ENCODE peak calls at places on chromosomes 7 and 10, in five cellular contexts. F, E, U, P and N are unnamed samples.

GRCh38 chr10:71094712-71095390 is 117.5 kb upstream of the UNC5B start:
- DNase-seq in E (no peak), F (no peak), P (no peak), U (no peak), N (no peak)

GRCh38 chr10:132681858-132682755 is 103.8 kb downstream of the NKX6-2 start:
- DNase-seq in E (no peak), P (no peak), U (no peak), F (no peak), N (no peak)

GRCh38 chr10:49601857-49602256 is 8.3 kb upstream of the SLC18A3 start:
- DNase-seq in E (no peak), U (no peak), P (peak), F (peak), N (no peak)

GRCh38 chr10:71845410-71846406 is 5.3 kb downstream of the PSAP start:
- DNase-seq in P (no peak), F (no peak), E (no peak), U (no peak), N (no peak)

GRCh38 chr10:86401588-86402282 is 35.1 kb upstream of the GRID1 start:
- DNase-seq in U (no peak), P (no peak), F (no peak), E (no peak), N (no peak)

GRCh38 chr10:33333260-33334169 is 952 bp downstream of the NRP1 start:
- DNase-seq in F (no peak), U (no peak), E (no peak), P (peak), N (peak)

GRCh38 chr7:16092711-16093110 is 328.6 kb downstream of the CRPPA start:
- DNase-seq in F (no peak), P (no peak), E (no peak), U (no peak), N (no peak)

GRCh38 chr10:61588770-61589211 is 73.9 kb upstream of the CABCOCO1 start:
- DNase-seq in E (no peak), P (no peak), U (no peak), F (no peak), N (no peak)

GRCh38 chr10:14063531-14064317 is 267.0 kb downstream of the FRMD4A start:
- DNase-seq in U (no peak), P (no peak), F (peak), E (no peak), N (no peak)

DNA sequence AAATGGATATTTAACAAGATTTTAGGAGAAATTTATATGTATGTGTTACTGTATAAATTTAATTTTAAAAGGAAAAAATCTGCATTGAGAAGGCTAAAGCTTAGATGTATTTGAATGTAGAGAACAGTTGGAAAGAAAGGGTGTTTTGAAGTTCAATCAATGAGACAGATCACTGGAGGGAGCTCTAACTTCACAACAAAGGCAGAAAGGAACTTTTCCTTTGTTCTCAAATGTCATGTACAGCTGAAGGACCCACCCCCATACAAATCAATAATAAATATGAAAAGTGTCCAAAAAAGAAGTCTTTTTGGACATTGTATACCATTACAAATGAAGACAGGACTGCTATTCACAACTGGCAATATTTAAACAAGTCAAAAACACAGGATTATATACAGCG is 403.4 kb downstream of the DNAJB9 start:
- DNase-seq in F (peak), E (no peak), U (peak), P (no peak), N (no peak)
- TF ChIP-seq CTCF in F (peak), E (no peak), U (no peak), P (no peak), N (no peak)

GRCh38 chr7:96224682-96225081 is 97.2 kb downstream of the SLC25A13 start:
- DNase-seq in F (peak), U (peak), P (no peak), E (no peak), N (no peak)
- TF ChIP-seq CTCF in F (peak), U (no peak), P (no peak), E (peak), N (no peak)

GRCh38 chr7:99579956-99580777 is 17.9 kb upstream of the TMEM225B start:
- DNase-seq in U (peak), F (peak), P (no peak), E (peak), N (peak)
- TF ChIP-seq CTCF in U (peak), F (peak), P (peak), E (peak), N (peak)

DNA sequence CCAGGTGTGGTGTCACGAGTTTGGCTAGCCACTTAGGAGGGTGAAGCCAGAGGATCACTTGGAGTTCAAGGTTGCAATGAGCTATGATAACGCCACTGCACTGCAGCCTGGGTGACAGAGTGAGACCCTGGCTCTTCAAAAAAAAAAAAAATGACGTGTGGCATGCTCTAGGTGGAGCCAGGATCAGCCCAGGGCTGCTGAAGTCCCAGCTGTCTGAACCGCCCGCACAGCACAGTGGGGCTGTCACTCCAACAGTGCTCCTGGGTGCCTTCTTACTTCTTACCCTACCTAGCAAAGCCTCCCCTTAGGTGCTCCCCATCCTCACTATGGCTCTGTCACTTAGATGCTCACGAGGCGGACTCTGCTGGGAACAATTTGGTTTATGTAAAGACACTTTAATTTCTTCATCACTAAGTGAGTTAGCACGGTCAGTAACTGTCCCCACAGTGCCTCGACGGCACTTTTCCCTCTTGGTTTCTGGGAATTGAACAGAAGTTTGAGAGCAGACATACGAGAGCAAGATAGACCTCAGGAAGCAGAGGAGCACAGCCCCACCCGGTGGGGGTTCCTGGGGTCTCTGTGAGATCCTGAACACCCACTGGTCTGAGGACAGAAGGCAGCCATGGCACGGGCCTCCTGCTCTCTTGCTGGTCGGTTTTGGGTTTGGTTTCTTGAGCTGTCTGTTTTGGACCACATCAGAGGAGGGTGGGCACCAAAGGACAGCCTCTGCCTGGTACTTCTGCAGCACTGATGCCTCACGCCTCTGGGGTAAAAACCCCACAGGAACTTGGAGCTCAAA is 66.2 kb upstream of the BTBD16 start:
- DNase-seq in F (no peak), P (no peak), U (no peak), E (no peak), N (no peak)
- TF ChIP-seq CTCF in F (no peak), P (no peak), U (no peak), E (no peak), N (no peak)

GRCh38 chr7:116671681-116672595 is at the start of gene MET:
- DNase-seq in F (peak), U (peak), P (peak), E (peak), N (peak)
- TF ChIP-seq CTCF in F (peak), U (no peak), P (peak), E (peak), N (peak)

DNA sequence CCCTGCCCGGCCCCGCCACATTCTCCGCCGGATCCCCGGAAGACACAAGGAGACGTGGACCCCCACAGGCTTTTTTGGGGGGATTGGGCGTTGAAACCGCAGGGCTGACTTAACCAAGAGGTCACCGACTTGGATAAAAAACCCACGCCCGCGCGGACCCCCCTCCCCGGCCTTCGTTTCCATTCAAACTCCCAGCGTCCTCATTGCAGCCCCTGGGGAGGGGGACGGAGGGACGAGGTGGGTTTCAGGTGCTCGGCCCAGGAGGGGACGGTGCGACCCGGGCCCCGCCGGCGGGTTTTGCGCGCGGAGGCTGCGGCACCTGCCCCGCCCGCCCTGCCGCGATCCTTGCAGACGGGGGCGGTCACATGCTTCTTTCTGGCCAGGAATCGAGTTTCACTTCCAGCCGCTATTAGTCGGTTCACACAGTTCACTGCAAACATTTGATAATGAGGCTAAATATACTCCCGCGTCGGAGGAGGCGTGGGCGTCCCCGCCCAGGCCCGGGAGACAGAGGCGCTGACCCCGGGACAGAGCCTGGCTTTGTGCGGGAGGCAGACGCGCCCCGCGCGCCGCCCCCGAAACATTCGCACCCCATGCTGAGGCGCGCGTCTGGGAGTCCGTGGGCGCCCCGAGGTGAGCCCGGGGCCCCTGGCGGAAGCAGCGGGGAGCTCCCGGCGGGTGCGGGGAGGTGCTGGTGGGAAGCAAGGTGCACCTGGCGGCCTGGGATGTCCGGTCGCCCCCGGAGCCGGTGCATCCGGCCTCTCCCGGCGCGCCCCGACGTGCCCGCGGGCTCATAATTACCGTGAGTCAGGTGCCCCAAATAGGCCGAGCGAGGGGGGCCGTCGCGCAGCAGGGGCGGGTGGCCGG is 2.7 kb upstream of the PDGFA start:
- DNase-seq in E (peak), F (peak), U (no peak), P (peak), N (peak)
- TF ChIP-seq CTCF in E (no peak), F (no peak), U (no peak), P (peak), N (peak)

DNA sequence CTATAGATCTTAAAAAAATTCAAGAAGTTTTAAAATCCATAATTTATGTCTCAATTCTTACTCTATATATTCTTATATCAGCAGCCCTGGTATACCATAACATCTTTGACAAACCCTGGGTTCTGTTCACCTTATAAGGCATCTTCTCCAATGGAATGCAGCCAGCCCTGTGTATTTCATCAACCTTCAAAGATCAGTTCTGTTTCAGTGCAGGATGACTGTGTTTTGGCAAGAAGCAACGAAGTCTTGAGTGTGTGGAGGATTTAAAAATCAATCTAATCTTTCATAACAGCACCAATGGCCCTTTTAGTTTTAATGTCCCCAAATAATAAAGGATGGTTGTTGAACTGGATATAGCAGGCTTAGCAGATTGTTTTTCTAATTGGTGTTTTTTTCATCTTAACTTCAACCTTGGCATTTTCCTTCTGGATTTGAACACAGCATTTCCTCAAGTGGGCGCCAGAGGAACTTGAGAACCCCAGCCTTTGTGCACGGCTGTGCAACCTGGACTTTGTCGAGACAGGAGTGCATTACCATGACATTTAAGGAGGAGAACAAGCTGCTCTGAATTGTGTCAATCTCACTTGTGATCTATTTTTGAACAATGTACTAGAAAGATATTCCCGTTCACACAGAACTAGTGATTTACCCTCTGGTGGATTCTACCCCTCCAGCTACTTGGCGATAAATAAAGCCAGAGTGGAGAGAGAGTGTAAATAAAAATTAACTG is 313.3 kb upstream of the AKR1E2 start:
- DNase-seq in F (peak), E (peak), P (peak), U (peak), N (peak)
- TF ChIP-seq CTCF in F (peak), E (peak), P (peak), U (no peak), N (peak)

DNA sequence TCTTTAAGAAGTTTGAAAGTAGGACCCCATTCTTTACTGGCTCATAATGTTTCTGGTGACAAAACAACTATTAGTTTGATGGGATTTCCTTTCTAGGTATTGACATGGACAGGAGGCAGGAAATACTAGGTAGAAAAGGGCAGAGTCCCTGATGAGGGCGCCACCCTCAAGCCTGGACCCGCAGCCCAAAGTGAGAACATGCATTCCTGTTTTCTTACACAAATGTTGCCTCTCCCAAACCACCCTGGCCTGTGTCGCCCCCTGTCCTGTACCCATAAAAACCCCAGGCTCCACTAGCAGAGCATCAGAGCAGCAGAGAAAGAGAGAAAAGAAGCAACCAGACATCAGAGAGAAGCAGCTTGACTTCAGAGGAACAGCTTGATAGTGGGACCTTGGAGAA is 1055.2 kb upstream of the POT1 start:
- DNase-seq in U (no peak), E (no peak), P (no peak), F (no peak), N (no peak)
- TF ChIP-seq CTCF in U (no peak), E (no peak), P (no peak), F (no peak), N (no peak)